ENCODE peak calls at places on chromosomes 2 and 18, in five cellular contexts. Y is ovary, X is IMR-90, G is suprapubic skin, S is transverse colon. C is an unnamed sample. For H3K4me1 and H3K9me3, the result is how much of the 10 kb centered on the place peaks cover.

GRCh38 chr18:36759167-36759776 is 69.5 kb downstream of the TPGS2 start:
- DNase-seq in X (no peak), G (no peak), S (no peak), Y (no peak), C (no peak)

GRCh38 chr2:160042054-160042453 is 20.4 kb downstream of the PLA2R1 start:
- DNase-seq in X (no peak), G (no peak), Y (no peak), S (no peak), C (no peak)

GRCh38 chr2:127486247-127486912 is 39.9 kb downstream of the IWS1 start:
- DNase-seq in Y (no peak), X (peak), G (no peak), S (no peak), C (no peak)

GRCh38 chr2:119429225-119430000 is 2.2 kb upstream of the TMEM37 start:
- DNase-seq in S (no peak), G (no peak), X (no peak), Y (no peak), C (no peak)

GRCh38 chr2:98333922-98334321 is 12.3 kb upstream of the CNGA3 start:
- DNase-seq in X (peak), S (no peak), G (no peak), Y (no peak), C (no peak)

GRCh38 chr2:76009484-76009883 is 298.8 kb upstream of the GCFC2 start:
- DNase-seq in S (no peak), G (no peak), Y (no peak), X (no peak), C (no peak)

GRCh38 chr2:131673400-131674173 is 145.9 kb downstream of the CCDC74A start:
- DNase-seq in S (peak), Y (peak), G (peak), X (peak), C (peak)

GRCh38 chr2:192236136-192236535 is 41.4 kb upstream of the TMEFF2 start:
- DNase-seq in Y (no peak), G (no peak), S (no peak), X (peak), C (no peak)

GRCh38 chr18:49655266-49656097 is 93.6 kb downstream of the LIPG start:
- DNase-seq in S (no peak), X (no peak), G (no peak), Y (no peak), C (no peak)

GRCh38 chr2:31967790-31968189 is 43.0 kb downstream of the MEMO1 start:
- DNase-seq in G (no peak), Y (no peak), X (peak), S (no peak), C (no peak)

GRCh38 chr2:134660619-134661403 is 58.0 kb downstream of the TMEM163 start:
- DNase-seq in S (no peak), Y (no peak), G (no peak), X (no peak), C (no peak)

GRCh38 chr2:102797486-102797885 is 35.7 kb downstream of the TMEM182 start:
- DNase-seq in S (no peak), G (no peak), X (no peak), Y (no peak), C (no peak)

GRCh38 chr18:48477353-48477752 is 61.5 kb upstream of the CTIF start:
- DNase-seq in Y (no peak), X (no peak), G (no peak), S (no peak), C (no peak)

GRCh38 chr2:199744676-199745075 is 106.3 kb downstream of the FTCDNL1 start:
- DNase-seq in X (no peak), Y (no peak), G (no peak), S (no peak), C (no peak)

GRCh38 chr18:54149078-54149697 is 75.3 kb downstream of the MBD2 start:
- DNase-seq in G (no peak), Y (no peak), S (no peak), X (peak), C (peak)

GRCh38 chr2:138742446-138743057 is 37.6 kb downstream of the NXPH2 start:
- DNase-seq in S (no peak), Y (no peak), X (no peak), G (no peak), C (no peak)

GRCh38 chr18:57523171-57523956 is 63.1 kb downstream of the FECH start:
- DNase-seq in G (no peak), X (no peak), S (no peak), Y (no peak), C (no peak)

GRCh38 chr2:106089611-106090010 is 104.5 kb downstream of the UXS1 start:
- DNase-seq in G (no peak), X (no peak), S (no peak), Y (no peak), C (no peak)

GRCh38 chr18:13310286-13310685 is 91.7 kb downstream of the LDLRAD4 start:
- DNase-seq in S (no peak), G (no peak), Y (no peak), X (no peak), C (no peak)

GRCh38 chr2:217325251-217325650 is 465.4 kb upstream of the TNP1 start:
- DNase-seq in X (no peak), S (no peak), Y (no peak), G (no peak), C (no peak)

GRCh38 chr2:42314892-42315468 is 46.0 kb downstream of the COX7A2L start:
- DNase-seq in S (no peak), G (no peak), X (peak), Y (no peak), C (no peak)

GRCh38 chr2:10054424-10054823 is 11.1 kb downstream of the KLF11 start:
- DNase-seq in X (no peak), G (no peak), S (no peak), Y (peak), C (no peak)

GRCh38 chr2:29446852-29447251 is 331.6 kb downstream of the CLIP4 start:
- DNase-seq in S (no peak), Y (no peak), X (no peak), G (no peak), C (no peak)

GRCh38 chr2:218644721-218645120 is 14.7 kb downstream of the ZNF142 start:
- DNase-seq in Y (no peak), S (no peak), X (no peak), G (no peak), C (no peak)

GRCh38 chr2:238370482-238371372 is 50.4 kb downstream of the TRAF3IP1 start:
- DNase-seq in G (no peak), X (peak), Y (peak), S (peak), C (peak)

GRCh38 chr2:181955010-181955409 is 30.6 kb upstream of the PPP1R1C start:
- DNase-seq in G (no peak), Y (no peak), S (no peak), X (peak), C (no peak)

GRCh38 chr2:144330951-144331651 is 188.8 kb downstream of the ZEB2 start:
- DNase-seq in X (peak), G (no peak), S (no peak), Y (no peak), C (no peak)

GRCh38 chr2:70496819-70497218 is 56.8 kb downstream of the TGFA start:
- DNase-seq in G (no peak), S (no peak), Y (no peak), X (no peak), C (no peak)

GRCh38 chr2:15941970-15942710 is 1.8 kb downstream of the MYCN start:
- DNase-seq in S (peak), G (peak), Y (peak), X (no peak), C (no peak)

GRCh38 chr2:3179208-3179607 is 198.4 kb downstream of the EIPR1 start:
- DNase-seq in X (no peak), G (no peak), S (no peak), Y (no peak), C (peak)

GRCh38 chr2:236974752-236975151 is 110.9 kb upstream of the COPS8 start:
- DNase-seq in X (no peak), G (no peak), S (no peak), Y (no peak), C (no peak)

GRCh38 chr18:74420491-74420890 is 36.6 kb downstream of the DIPK1C start:
- DNase-seq in Y (no peak), G (no peak), X (no peak), S (no peak), C (peak)

GRCh38 chr18:13473751-13474150 is 252.6 kb downstream of the FAM210A start:
- DNase-seq in Y (no peak), G (no peak), S (no peak), X (no peak), C (no peak)

GRCh38 chr2:46850742-46851141 is 64.9 kb downstream of the MCFD2 start:
- DNase-seq in X (peak), G (no peak), Y (peak), S (peak), C (peak)

GRCh38 chr18:6222271-6222670 is 192.4 kb downstream of the L3MBTL4 start:
- DNase-seq in Y (no peak), X (no peak), G (no peak), S (no peak), C (peak)

GRCh38 chr2:66867038-66867380 is 432.1 kb downstream of the MEIS1 start:
- DNase-seq in Y (no peak), X (no peak), G (no peak), S (no peak), C (no peak)

GRCh38 chr2:26675651-26676255 is 16.8 kb upstream of the KCNK3 start:
- DNase-seq in Y (no peak), G (no peak), S (no peak), X (no peak), C (no peak)

GRCh38 chr2:50746526-50746925 is 285.4 kb downstream of the NRXN1 start:
- DNase-seq in Y (no peak), S (no peak), X (peak), G (no peak), C (peak)

DNA sequence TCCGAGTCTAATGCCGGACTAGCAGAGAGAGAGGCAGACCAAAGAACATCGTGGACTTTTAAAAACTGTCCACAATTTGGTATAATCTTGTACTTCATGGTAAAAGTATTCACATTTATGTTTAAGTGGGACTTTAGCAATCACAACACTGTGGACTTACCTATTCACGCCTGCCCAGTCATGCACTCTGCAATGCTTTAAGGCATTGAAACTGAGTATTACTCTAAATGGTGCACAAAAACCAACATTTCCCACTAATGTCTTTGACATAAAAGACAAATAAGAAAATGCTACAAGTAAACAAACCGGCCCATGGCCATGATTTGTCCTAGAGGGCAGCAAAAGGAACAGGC is 91.3 kb downstream of the ACVR1 start:
- DNase-seq in Y (no peak), S (no peak), X (no peak), G (no peak), C (no peak)
- H3K4me1 ChIP-seq in Y (under half), S (half or more), X (under half), G (half or more), C (under half)

GRCh38 chr2:189610700-189611099 is 30.1 kb upstream of the SLC40A1 start:
- DNase-seq in S (no peak), G (no peak), Y (no peak), X (no peak), C (no peak)

GRCh38 chr2:189614585-189614984 is 34.0 kb upstream of the SLC40A1 start:
- DNase-seq in G (no peak), X (no peak), Y (no peak), S (no peak), C (no peak)

GRCh38 chr2:189609853-189610252 is 29.3 kb upstream of the SLC40A1 start:
- DNase-seq in G (no peak), X (no peak), Y (no peak), S (no peak), C (no peak)

GRCh38 chr2:189613650-189614420 is 33.2 kb upstream of the SLC40A1 start:
- DNase-seq in Y (no peak), S (no peak), G (no peak), X (peak), C (peak)

GRCh38 chr2:189613077-189613636 is 32.6 kb upstream of the SLC40A1 start:
- DNase-seq in G (no peak), S (no peak), X (peak), Y (no peak), C (peak)
- TF ChIP-seq POLR2A in G (no peak), S (no peak), X (no peak), Y (no peak), C (no peak)

DNA sequence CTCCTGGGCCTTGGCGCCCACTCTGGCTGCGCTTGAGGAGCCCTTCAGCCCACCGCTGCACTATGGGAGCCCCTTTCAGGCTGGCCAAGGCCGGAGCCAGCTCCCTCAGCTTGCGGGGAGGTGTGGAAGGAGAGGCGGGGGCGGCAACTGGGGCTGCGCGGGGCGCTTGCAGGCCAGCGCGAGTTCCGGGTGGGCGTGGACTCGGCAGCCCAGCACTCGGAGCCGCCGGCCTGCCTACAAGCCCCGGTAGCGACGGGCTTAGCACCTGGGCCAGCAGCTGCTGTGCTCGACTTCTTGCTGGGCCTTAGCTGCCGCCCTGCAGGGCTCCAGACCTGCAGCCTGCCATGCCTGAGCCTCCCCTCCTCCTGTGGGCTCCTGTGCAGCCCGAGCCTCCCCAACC is 141.5 kb upstream of the SLC39A10 start:
- DNase-seq in G (no peak), Y (no peak), X (no peak), S (no peak), C (no peak)
- H3K9me3 ChIP-seq in G (under half), Y (under half), X (under half), S (under half), C (under half)

GRCh38 chr18:3456686-3457069 is 6.7 kb downstream of the TGIF1 start:
- DNase-seq in X (no peak), S (no peak), Y (no peak), G (no peak), C (no peak)
- H3K4me1 ChIP-seq in X (under half), S (half or more), Y (under half), G (half or more), C (under half)

GRCh38 chr2:239781461-239781860 is 243.7 kb downstream of the NDUFA10 start:
- DNase-seq in G (peak), S (no peak), Y (no peak), X (no peak), C (no peak)

GRCh38 chr2:239780236-239780997 is 244.7 kb downstream of the NDUFA10 start:
- DNase-seq in X (no peak), S (no peak), Y (peak), G (peak), C (no peak)

GRCh38 chr2:239778042-239778811 is 246.9 kb downstream of the NDUFA10 start:
- DNase-seq in G (peak), S (no peak), Y (no peak), X (no peak), C (peak)

GRCh38 chr2:239778861-239779591 is 246.1 kb downstream of the NDUFA10 start:
- DNase-seq in S (no peak), G (peak), X (no peak), Y (no peak), C (no peak)

GRCh38 chr2:239779592-239779983 is 245.6 kb downstream of the NDUFA10 start:
- DNase-seq in Y (no peak), X (no peak), G (peak), S (no peak), C (peak)
- TF ChIP-seq POLR2A in Y (no peak), X (no peak), G (no peak), S (no peak), C (no peak)

C was measured in testis.